ENCODE peak calls at places on chromosome 13, in ten cellular contexts. One of them, this sample, is unnamed.
A peak's percentile ranks its signal among the peaks of the same experiment; 100 is the strongest.

GRCh38 chr13:80862466-80862865 is 521.5 kb upstream of the SPRY2 start:
- DNase-seq in stimulated activated CD4-positive, alpha-beta T cell treated with anti-CD3 and anti-CD28 coated beads, Interleukin-4, amount 100 ng/mL, for 48 hours: no peak
- DNase-seq in NCI-H187 treated with DMSO at 0.1 percent for 48 hours: no peak
- DNase-seq in T-helper 1 cell: no peak
- DNase-seq in GM23338: peak; percentile 35
- DNase-seq in IMR-90: no peak
- DNase-seq in iris pigment epithelial cell: no peak
- DNase-seq in activated CD4-positive, CD25-positive, alpha-beta regulatory T cell: no peak
- DNase-seq in activated T-helper 1 cell treated with anti-CD3 and anti-CD28 coated beads, Interleukin-12 subunit alpha, Interleukin-12 subunit beta, Interleukin-2, Interleukin-4 antibody, amounts not matched to agents 30 ng/mL and 10 ng/mL and 1 ng/mL, durations not matched to agents 14 hours and 24 hours and 36 hours: no peak
- DNase-seq in Karpas-422: no peak
- DNase-seq in this sample: no peak

GRCh38 chr13:40402931-40403412 is 263.5 kb downstream of the FOXO1 start:
- DNase-seq in stimulated activated CD4-positive, alpha-beta T cell treated with anti-CD3 and anti-CD28 coated beads, Interleukin-4, amount 100 ng/mL, for 48 hours: no peak
- DNase-seq in NCI-H187 treated with DMSO at 0.1 percent for 48 hours: no peak
- DNase-seq in T-helper 1 cell: no peak
- DNase-seq in GM23338: peak; percentile 18
- DNase-seq in IMR-90: peak; percentile 49
- DNase-seq in iris pigment epithelial cell: peak; percentile 92
- DNase-seq in activated CD4-positive, CD25-positive, alpha-beta regulatory T cell: no peak
- DNase-seq in activated T-helper 1 cell treated with anti-CD3 and anti-CD28 coated beads, Interleukin-12 subunit alpha, Interleukin-12 subunit beta, Interleukin-2, Interleukin-4 antibody, amounts not matched to agents 30 ng/mL and 10 ng/mL and 1 ng/mL, durations not matched to agents 14 hours and 24 hours and 36 hours: no peak
- DNase-seq in Karpas-422: no peak
- DNase-seq in this sample: no peak

GRCh38 chr13:35760678-35761308 is 284.3 kb upstream of the MAB21L1 start:
- DNase-seq in stimulated activated CD4-positive, alpha-beta T cell treated with anti-CD3 and anti-CD28 coated beads, Interleukin-4, amount 100 ng/mL, for 48 hours: no peak
- DNase-seq in NCI-H187 treated with DMSO at 0.1 percent for 48 hours: no peak
- DNase-seq in T-helper 1 cell: no peak
- DNase-seq in GM23338: no peak
- DNase-seq in IMR-90: no peak
- DNase-seq in iris pigment epithelial cell: no peak
- DNase-seq in activated CD4-positive, CD25-positive, alpha-beta regulatory T cell: no peak
- DNase-seq in activated T-helper 1 cell treated with anti-CD3 and anti-CD28 coated beads, Interleukin-12 subunit alpha, Interleukin-12 subunit beta, Interleukin-2, Interleukin-4 antibody, amounts not matched to agents 30 ng/mL and 10 ng/mL and 1 ng/mL, durations not matched to agents 14 hours and 24 hours and 36 hours: no peak
- DNase-seq in Karpas-422: no peak
- DNase-seq in this sample: no peak

GRCh38 chr13:36188446-36188845 is 25.9 kb downstream of the SOHLH2 start:
- DNase-seq in stimulated activated CD4-positive, alpha-beta T cell treated with anti-CD3 and anti-CD28 coated beads, Interleukin-4, amount 100 ng/mL, for 48 hours: no peak
- DNase-seq in NCI-H187 treated with DMSO at 0.1 percent for 48 hours: no peak
- DNase-seq in T-helper 1 cell: no peak
- DNase-seq in GM23338: no peak
- DNase-seq in IMR-90: no peak
- DNase-seq in iris pigment epithelial cell: no peak
- DNase-seq in activated CD4-positive, CD25-positive, alpha-beta regulatory T cell: no peak
- DNase-seq in activated T-helper 1 cell treated with anti-CD3 and anti-CD28 coated beads, Interleukin-12 subunit alpha, Interleukin-12 subunit beta, Interleukin-2, Interleukin-4 antibody, amounts not matched to agents 30 ng/mL and 10 ng/mL and 1 ng/mL, durations not matched to agents 14 hours and 24 hours and 36 hours: no peak
- DNase-seq in Karpas-422: no peak
- DNase-seq in this sample: no peak

GRCh38 chr13:33184131-33184485 is 101.4 kb downstream of the STARD13 start:
- DNase-seq in stimulated activated CD4-positive, alpha-beta T cell treated with anti-CD3 and anti-CD28 coated beads, Interleukin-4, amount 100 ng/mL, for 48 hours: no peak
- DNase-seq in NCI-H187 treated with DMSO at 0.1 percent for 48 hours: no peak
- DNase-seq in T-helper 1 cell: no peak
- DNase-seq in GM23338: no peak
- DNase-seq in IMR-90: no peak
- DNase-seq in iris pigment epithelial cell: no peak
- DNase-seq in activated CD4-positive, CD25-positive, alpha-beta regulatory T cell: no peak
- DNase-seq in activated T-helper 1 cell treated with anti-CD3 and anti-CD28 coated beads, Interleukin-12 subunit alpha, Interleukin-12 subunit beta, Interleukin-2, Interleukin-4 antibody, amounts not matched to agents 30 ng/mL and 10 ng/mL and 1 ng/mL, durations not matched to agents 14 hours and 24 hours and 36 hours: no peak
- DNase-seq in Karpas-422: no peak
- DNase-seq in this sample: no peak

GRCh38 chr13:33340631-33341030 is 55.1 kb upstream of the STARD13 start:
- DNase-seq in stimulated activated CD4-positive, alpha-beta T cell treated with anti-CD3 and anti-CD28 coated beads, Interleukin-4, amount 100 ng/mL, for 48 hours: no peak
- DNase-seq in NCI-H187 treated with DMSO at 0.1 percent for 48 hours: no peak
- DNase-seq in T-helper 1 cell: no peak
- DNase-seq in GM23338: no peak
- DNase-seq in IMR-90: peak; percentile 52
- DNase-seq in iris pigment epithelial cell: peak; percentile 77
- DNase-seq in activated CD4-positive, CD25-positive, alpha-beta regulatory T cell: no peak
- DNase-seq in activated T-helper 1 cell treated with anti-CD3 and anti-CD28 coated beads, Interleukin-12 subunit alpha, Interleukin-12 subunit beta, Interleukin-2, Interleukin-4 antibody, amounts not matched to agents 30 ng/mL and 10 ng/mL and 1 ng/mL, durations not matched to agents 14 hours and 24 hours and 36 hours: no peak
- DNase-seq in Karpas-422: no peak
- DNase-seq in this sample: no peak

GRCh38 chr13:83024955-83025594 is 857.2 kb downstream of the SLITRK1 start:
- DNase-seq in stimulated activated CD4-positive, alpha-beta T cell treated with anti-CD3 and anti-CD28 coated beads, Interleukin-4, amount 100 ng/mL, for 48 hours: no peak
- DNase-seq in NCI-H187 treated with DMSO at 0.1 percent for 48 hours: no peak
- DNase-seq in T-helper 1 cell: no peak
- DNase-seq in GM23338: no peak
- DNase-seq in IMR-90: peak; percentile 23
- DNase-seq in iris pigment epithelial cell: peak; percentile 36
- DNase-seq in activated CD4-positive, CD25-positive, alpha-beta regulatory T cell: no peak
- DNase-seq in activated T-helper 1 cell treated with anti-CD3 and anti-CD28 coated beads, Interleukin-12 subunit alpha, Interleukin-12 subunit beta, Interleukin-2, Interleukin-4 antibody, amounts not matched to agents 30 ng/mL and 10 ng/mL and 1 ng/mL, durations not matched to agents 14 hours and 24 hours and 36 hours: no peak
- DNase-seq in Karpas-422: no peak
- DNase-seq in this sample: no peak

GRCh38 chr13:105059786-105060185 is 1475.7 kb downstream of the EFNB2 start:
- DNase-seq in stimulated activated CD4-positive, alpha-beta T cell treated with anti-CD3 and anti-CD28 coated beads, Interleukin-4, amount 100 ng/mL, for 48 hours: no peak
- DNase-seq in NCI-H187 treated with DMSO at 0.1 percent for 48 hours: no peak
- DNase-seq in T-helper 1 cell: no peak
- DNase-seq in GM23338: no peak
- DNase-seq in IMR-90: no peak
- DNase-seq in iris pigment epithelial cell: no peak
- DNase-seq in activated CD4-positive, CD25-positive, alpha-beta regulatory T cell: no peak
- DNase-seq in activated T-helper 1 cell treated with anti-CD3 and anti-CD28 coated beads, Interleukin-12 subunit alpha, Interleukin-12 subunit beta, Interleukin-2, Interleukin-4 antibody, amounts not matched to agents 30 ng/mL and 10 ng/mL and 1 ng/mL, durations not matched to agents 14 hours and 24 hours and 36 hours: no peak
- DNase-seq in Karpas-422: no peak
- DNase-seq in this sample: no peak

GRCh38 chr13:95267662-95268369 is 33.4 kb downstream of the ABCC4 start:
- DNase-seq in stimulated activated CD4-positive, alpha-beta T cell treated with anti-CD3 and anti-CD28 coated beads, Interleukin-4, amount 100 ng/mL, for 48 hours: no peak
- DNase-seq in NCI-H187 treated with DMSO at 0.1 percent for 48 hours: no peak
- DNase-seq in T-helper 1 cell: no peak
- DNase-seq in GM23338: no peak
- DNase-seq in IMR-90: peak; percentile 96
- DNase-seq in iris pigment epithelial cell: peak; percentile 92
- DNase-seq in activated CD4-positive, CD25-positive, alpha-beta regulatory T cell: no peak
- DNase-seq in activated T-helper 1 cell treated with anti-CD3 and anti-CD28 coated beads, Interleukin-12 subunit alpha, Interleukin-12 subunit beta, Interleukin-2, Interleukin-4 antibody, amounts not matched to agents 30 ng/mL and 10 ng/mL and 1 ng/mL, durations not matched to agents 14 hours and 24 hours and 36 hours: no peak
- DNase-seq in Karpas-422: no peak
- DNase-seq in this sample: no peak

GRCh38 chr13:50030315-50030714 is 15.1 kb downstream of the KCNRG start:
- DNase-seq in stimulated activated CD4-positive, alpha-beta T cell treated with anti-CD3 and anti-CD28 coated beads, Interleukin-4, amount 100 ng/mL, for 48 hours: no peak
- DNase-seq in NCI-H187 treated with DMSO at 0.1 percent for 48 hours: no peak
- DNase-seq in T-helper 1 cell: no peak
- DNase-seq in GM23338: peak; percentile 15
- DNase-seq in IMR-90: peak; percentile 29
- DNase-seq in iris pigment epithelial cell: no peak
- DNase-seq in activated CD4-positive, CD25-positive, alpha-beta regulatory T cell: no peak
- DNase-seq in activated T-helper 1 cell treated with anti-CD3 and anti-CD28 coated beads, Interleukin-12 subunit alpha, Interleukin-12 subunit beta, Interleukin-2, Interleukin-4 antibody, amounts not matched to agents 30 ng/mL and 10 ng/mL and 1 ng/mL, durations not matched to agents 14 hours and 24 hours and 36 hours: no peak
- DNase-seq in Karpas-422: no peak
- DNase-seq in this sample: no peak

GRCh38 chr13:99958402-99959126 is 13.0 kb downstream of the ZIC5 start:
- DNase-seq in stimulated activated CD4-positive, alpha-beta T cell treated with anti-CD3 and anti-CD28 coated beads, Interleukin-4, amount 100 ng/mL, for 48 hours: no peak
- DNase-seq in NCI-H187 treated with DMSO at 0.1 percent for 48 hours: no peak
- DNase-seq in T-helper 1 cell: no peak
- DNase-seq in GM23338: peak; percentile 85
- DNase-seq in IMR-90: no peak
- DNase-seq in iris pigment epithelial cell: no peak
- DNase-seq in activated CD4-positive, CD25-positive, alpha-beta regulatory T cell: no peak
- DNase-seq in activated T-helper 1 cell treated with anti-CD3 and anti-CD28 coated beads, Interleukin-12 subunit alpha, Interleukin-12 subunit beta, Interleukin-2, Interleukin-4 antibody, amounts not matched to agents 30 ng/mL and 10 ng/mL and 1 ng/mL, durations not matched to agents 14 hours and 24 hours and 36 hours: no peak
- DNase-seq in Karpas-422: no peak
- DNase-seq in this sample: peak; percentile 82

This sample was measured in cerebellar cortex.